ENCODE peak calls at places on chromosomes 7 and 10, in seven cellular contexts. C is AG04449, R is kidney epithelial cell, D is astrocyte, W is thyroid gland, O is PC-3, U is heart left ventricle. F is an unnamed sample.

GRCh38 chr10:62264702-62265436 is 3.8 kb downstream of the RTKN2 start:
- DNase-seq in C (peak), R (peak), D (peak), W (no peak), O (peak), U (no peak), F (peak)

GRCh38 chr7:131674131-131674530 is 117.7 kb upstream of the PODXL start:
- DNase-seq in C (no peak), R (no peak), D (no peak), W (no peak), O (no peak), U (no peak), F (no peak)

GRCh38 chr10:100886544-100886943 is 26.2 kb upstream of the SLF2 start:
- DNase-seq in C (no peak), R (no peak), D (no peak), W (no peak), O (no peak), U (no peak), F (no peak)

GRCh38 chr7:155426543-155427410 is 31.2 kb upstream of the EN2 start:
- DNase-seq in C (no peak), R (no peak), D (no peak), W (no peak), O (no peak), U (no peak), F (no peak)

GRCh38 chr7:143263266-143264195 is at the start of gene GSTK1:
- DNase-seq in C (no peak), R (no peak), D (peak), W (peak), O (peak), U (peak), F (peak)

GRCh38 chr7:101644879-101645278 is 15.8 kb upstream of the MYL10 start:
- DNase-seq in C (no peak), R (no peak), D (no peak), W (no peak), O (peak), U (no peak), F (no peak)

GRCh38 chr7:115851291-115851690 is 179.3 kb downstream of the TFEC start:
- DNase-seq in C (no peak), R (peak), D (peak), W (no peak), O (peak), U (no peak), F (peak)

GRCh38 chr10:131425752-131426529 is 114.4 kb upstream of the TCERG1L start:
- DNase-seq in C (no peak), R (no peak), D (no peak), W (no peak), O (no peak), U (no peak), F (no peak)

GRCh38 chr10:104045151-104046089 is 40.3 kb downstream of the COL17A1 start:
- DNase-seq in C (no peak), R (no peak), D (peak), W (peak), O (peak), U (no peak), F (no peak)

GRCh38 chr7:135939-136338 is 56.4 kb upstream of the FAM20C start:
- DNase-seq in C (no peak), R (no peak), D (no peak), W (no peak), O (no peak), U (no peak), F (no peak)

GRCh38 chr10:78800535-78801320 is 268.0 kb upstream of the ZMIZ1 start:
- DNase-seq in C (no peak), R (no peak), D (no peak), W (no peak), O (no peak), U (no peak), F (no peak)

GRCh38 chr10:128380946-128381345 is 254.7 kb upstream of the MKI67 start:
- DNase-seq in C (no peak), R (no peak), D (no peak), W (no peak), O (no peak), U (no peak), F (no peak)

GRCh38 chr7:29265208-29265923 is 70.8 kb downstream of the CHN2 start:
- DNase-seq in C (no peak), R (no peak), D (peak), W (no peak), O (peak), U (no peak), F (no peak)

GRCh38 chr10:114715171-114715670 is 57.1 kb upstream of the ABLIM1 start:
- DNase-seq in C (no peak), R (no peak), D (peak), W (no peak), O (peak), U (no peak), F (no peak)

GRCh38 chr7:101235050-101235449 is 2.6 kb downstream of the CLDN15 start:
- DNase-seq in C (no peak), R (no peak), D (no peak), W (no peak), O (no peak), U (no peak), F (no peak)

GRCh38 chr10:71436268-71436922 is 39.7 kb downstream of the CDH23 start:
- DNase-seq in C (no peak), R (no peak), D (no peak), W (no peak), O (no peak), U (no peak), F (no peak)

GRCh38 chr10:34666008-34666700 is 148.9 kb downstream of the PARD3 start:
- DNase-seq in C (peak), R (peak), D (peak), W (peak), O (peak), U (no peak), F (peak)

GRCh38 chr7:98949336-98950044 is 71.2 kb downstream of the TRRAP start:
- DNase-seq in C (no peak), R (no peak), D (no peak), W (no peak), O (no peak), U (peak), F (no peak)

GRCh38 chr10:131926253-131926652 is 25.4 kb downstream of the PPP2R2D start:
- DNase-seq in C (no peak), R (no peak), D (no peak), W (no peak), O (no peak), U (no peak), F (no peak)

GRCh38 chr10:8069627-8070026 is 15.1 kb downstream of the GATA3 start:
- DNase-seq in C (peak), R (no peak), D (peak), W (no peak), O (no peak), U (no peak), F (no peak)

GRCh38 chr7:12647364-12648219 is 39.8 kb upstream of the ARL4A start:
- DNase-seq in C (no peak), R (peak), D (peak), W (no peak), O (peak), U (no peak), F (no peak)

GRCh38 chr7:96322847-96323461 is 1.1 kb upstream of the SLC25A13 start:
- DNase-seq in C (no peak), R (no peak), D (no peak), W (no peak), O (no peak), U (no peak), F (no peak)

GRCh38 chr7:96320437-96320836 is 1.5 kb downstream of the SLC25A13 start:
- DNase-seq in C (no peak), R (no peak), D (no peak), W (no peak), O (no peak), U (no peak), F (no peak)

GRCh38 chr7:96321041-96321669 is 743 bp downstream of the SLC25A13 start:
- DNase-seq in C (no peak), R (no peak), D (peak), W (peak), O (peak), U (peak), F (peak)

GRCh38 chr7:96322373-96322695 is 436 bp upstream of the SLC25A13 start:
- DNase-seq in C (no peak), R (no peak), D (no peak), W (no peak), O (no peak), U (no peak), F (no peak)

GRCh38 chr7:96321670-96322372 is at the start of gene SLC25A13:
- DNase-seq in C (no peak), R (no peak), D (peak), W (peak), O (peak), U (peak), F (peak)
- TF ChIP-seq CTCF in C (no peak), R (no peak), D (no peak), W (no peak), O (no peak), U (no peak), F (no peak)

GRCh38 chr10:124152781-124153600 is 59.6 kb upstream of the CHST15 start:
- DNase-seq in C (peak), R (peak), D (peak), W (peak), O (peak), U (peak), F (no peak)
- TF ChIP-seq CTCF in C (no peak), R (no peak), D (no peak), W (no peak), O (no peak), U (no peak), F (no peak)

GRCh38 chr10:60569681-60570080 is 180.0 kb upstream of the ANK3 start:
- DNase-seq in C (no peak), R (no peak), D (no peak), W (no peak), O (no peak), U (no peak), F (no peak)

GRCh38 chr10:60572511-60573194 is 183.0 kb upstream of the ANK3 start:
- DNase-seq in C (no peak), R (peak), D (peak), W (peak), O (peak), U (peak), F (no peak)

GRCh38 chr10:60573342-60573741 is 183.7 kb upstream of the ANK3 start:
- DNase-seq in C (no peak), R (peak), D (peak), W (peak), O (no peak), U (no peak), F (no peak)

GRCh38 chr10:60570941-60571340 is 181.3 kb upstream of the ANK3 start:
- DNase-seq in C (no peak), R (no peak), D (no peak), W (no peak), O (peak), U (no peak), F (no peak)

GRCh38 chr10:60570272-60570865 is 180.7 kb upstream of the ANK3 start:
- DNase-seq in C (no peak), R (no peak), D (no peak), W (no peak), O (no peak), U (no peak), F (no peak)
- TF ChIP-seq CTCF in C (no peak), R (peak), D (no peak), W (no peak), O (peak), U (no peak), F (no peak)

DNA sequence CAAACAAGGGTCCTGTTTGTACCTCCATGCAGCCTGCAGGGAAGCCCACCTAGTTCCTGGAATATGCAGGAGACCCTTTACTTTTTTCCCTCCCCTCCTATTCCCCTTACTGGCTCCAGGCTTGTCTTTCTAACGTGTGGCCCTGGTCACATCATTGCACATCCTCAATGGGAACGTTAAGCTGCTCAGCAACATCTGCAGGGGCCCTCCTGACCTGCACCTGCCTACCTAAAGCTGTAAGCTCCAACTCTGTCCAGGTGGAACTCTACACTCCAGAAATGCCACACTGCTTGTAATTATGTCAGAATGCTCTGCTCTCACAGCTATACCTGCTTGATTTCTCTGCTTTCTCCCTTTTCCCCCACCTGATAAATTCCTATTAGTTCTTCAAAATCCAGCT is 72.1 kb downstream of the ARMC3 start:
- DNase-seq in C (no peak), R (no peak), D (no peak), W (no peak), O (no peak), U (no peak), F (no peak)
- TF ChIP-seq CTCF in C (no peak), R (no peak), D (no peak), W (no peak), O (no peak), U (no peak), F (no peak)

DNA sequence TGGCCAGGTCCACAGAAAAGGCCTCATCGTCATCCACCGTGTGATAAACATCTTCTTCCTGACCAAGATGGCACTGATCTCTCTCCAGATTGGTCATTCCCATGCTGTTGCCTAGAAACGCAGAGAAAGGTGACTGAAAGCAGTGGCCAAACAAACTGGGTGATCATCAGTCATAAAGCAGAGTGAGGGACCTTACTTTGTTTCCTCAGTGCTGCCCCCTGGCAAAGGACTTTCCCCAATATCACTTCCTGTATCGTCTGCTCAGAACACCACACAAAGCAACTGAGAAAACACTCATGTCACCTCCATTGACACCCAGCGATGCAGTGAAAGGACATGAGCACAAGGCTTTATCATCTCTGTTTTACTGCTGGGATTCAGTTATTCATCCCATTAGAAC is 40.0 kb upstream of the TM9SF3 start:
- DNase-seq in C (no peak), R (no peak), D (no peak), W (no peak), O (no peak), U (no peak), F (no peak)
- TF ChIP-seq CTCF in C (no peak), R (no peak), D (peak), W (no peak), O (peak), U (no peak), F (no peak)

GRCh38 chr7:15725036-15725435 is 38.6 kb upstream of the MEOX2 start:
- DNase-seq in C (no peak), R (no peak), D (no peak), W (no peak), O (no peak), U (no peak), F (no peak)

GRCh38 chr7:15723840-15724239 is 37.4 kb upstream of the MEOX2 start:
- DNase-seq in C (no peak), R (no peak), D (no peak), W (no peak), O (no peak), U (peak), F (no peak)

DNA sequence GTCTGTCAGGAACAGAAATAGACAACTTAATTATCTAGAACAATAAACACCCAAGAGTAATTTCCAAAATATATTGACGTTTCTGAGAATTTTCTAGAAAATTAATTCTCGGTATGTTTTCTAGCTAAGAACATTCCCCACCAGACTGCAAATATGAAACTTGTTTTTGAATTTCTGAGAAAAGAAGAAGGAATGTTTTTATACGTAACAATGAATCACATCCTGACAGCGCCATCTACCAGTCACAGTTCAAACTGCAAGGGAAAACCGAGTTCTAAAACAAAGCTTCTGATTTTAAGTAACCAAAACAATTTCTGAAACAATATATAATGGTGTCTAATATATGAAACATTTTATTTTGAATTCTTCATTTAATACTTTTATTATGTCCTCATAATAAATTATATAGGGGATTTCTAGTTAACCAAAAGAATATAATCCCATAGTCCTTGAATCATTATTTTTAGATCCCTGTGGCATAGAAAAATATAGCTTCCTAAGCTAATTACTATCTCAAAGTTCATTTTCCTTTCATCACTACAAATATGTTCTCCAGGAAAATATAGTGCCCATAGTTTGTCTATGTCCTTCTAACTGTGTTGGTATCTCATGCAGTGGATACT is 34.5 kb upstream of the MEOX2 start:
- DNase-seq in C (no peak), R (no peak), D (peak), W (peak), O (peak), U (peak), F (peak)
- TF ChIP-seq CTCF in C (peak), R (peak), D (peak), W (no peak), O (peak), U (peak), F (peak)

F was measured in AG09319.